ENCODE peak calls at places on chromosome 9, in ten cellular contexts. N, M, Y, S, J, E, H, O, K and X are unnamed samples. For H3K4me1, the result is how much of the 10 kb centered on the place peaks cover.

GRCh38 chr9:125544988-125545651 is 161.9 kb downstream of the MAPKAP1 start:
- DNase-seq in N (peak), M (peak), Y (no peak), S (peak), J (peak), E (no peak), H (no peak), O (no peak), K (peak), X (no peak)

GRCh38 chr9:8052991-8053390 is 253.4 kb upstream of the DMAC1 start:
- DNase-seq in N (no peak), M (no peak), Y (no peak), S (no peak), J (no peak), E (no peak), H (no peak), O (no peak), K (no peak), X (no peak)

GRCh38 chr9:121274851-121275250 is 6.9 kb downstream of the GSN start:
- DNase-seq in N (no peak), M (no peak), Y (no peak), S (no peak), J (no peak), E (no peak), H (no peak), O (no peak), K (no peak), X (no peak)

GRCh38 chr9:108703414-108703813 is 152.4 kb downstream of the ACTL7B start:
- DNase-seq in N (no peak), M (no peak), Y (no peak), S (no peak), J (no peak), E (no peak), H (no peak), O (no peak), K (no peak), X (no peak)

GRCh38 chr9:26260238-26260637 is 582.0 kb upstream of the TUSC1 start:
- DNase-seq in N (peak), M (no peak), Y (no peak), S (peak), J (no peak), E (no peak), H (no peak), O (no peak), K (peak), X (no peak)

GRCh38 chr9:128249914-128250838 is 25.6 kb downstream of the GOLGA2 start:
- DNase-seq in N (peak), M (peak), Y (peak), S (peak), J (peak), E (peak), H (peak), O (peak), K (peak), X (no peak)

GRCh38 chr9:5111696-5112095 is 73.7 kb downstream of the INSL6 start:
- DNase-seq in N (no peak), M (no peak), Y (no peak), S (no peak), J (no peak), E (no peak), H (no peak), O (no peak), K (no peak), X (no peak)

GRCh38 chr9:81609782-81610738 is 79.3 kb downstream of the TLE1 start:
- DNase-seq in N (peak), M (no peak), Y (no peak), S (peak), J (no peak), E (no peak), H (no peak), O (no peak), K (no peak), X (no peak)

GRCh38 chr9:97570899-97571298 is 62.3 kb downstream of the TSTD2 start:
- DNase-seq in N (no peak), M (no peak), Y (no peak), S (no peak), J (no peak), E (no peak), H (no peak), O (no peak), K (no peak), X (no peak)

GRCh38 chr9:124593080-124594058 is 86.2 kb upstream of the NR5A1 start:
- DNase-seq in N (peak), M (no peak), Y (no peak), S (peak), J (peak), E (no peak), H (no peak), O (no peak), K (no peak), X (no peak)

GRCh38 chr9:120983259-120983837 is 56.8 kb upstream of the TRAF1 start:
- DNase-seq in N (no peak), M (no peak), Y (no peak), S (no peak), J (no peak), E (no peak), H (no peak), O (no peak), K (no peak), X (no peak)

GRCh38 chr9:98702340-98702739 is 6.4 kb downstream of the GABBR2 start:
- DNase-seq in N (no peak), M (no peak), Y (no peak), S (no peak), J (no peak), E (no peak), H (no peak), O (no peak), K (no peak), X (no peak)

GRCh38 chr9:137224850-137225694 is at the start of gene CYSRT1:
- DNase-seq in N (no peak), M (no peak), Y (no peak), S (no peak), J (no peak), E (no peak), H (peak), O (no peak), K (no peak), X (no peak)

GRCh38 chr9:33517373-33517772 is 6.7 kb upstream of the ANKRD18B start:
- DNase-seq in N (peak), M (peak), Y (no peak), S (peak), J (peak), E (no peak), H (no peak), O (peak), K (peak), X (no peak)

GRCh38 chr9:136234597-136234996 is 11.0 kb downstream of the QSOX2 start:
- DNase-seq in N (no peak), M (no peak), Y (no peak), S (no peak), J (no peak), E (no peak), H (no peak), O (no peak), K (no peak), X (no peak)

GRCh38 chr9:4615251-4615650 is 46.8 kb upstream of the PLPP6 start:
- DNase-seq in N (peak), M (no peak), Y (no peak), S (peak), J (no peak), E (no peak), H (no peak), O (no peak), K (peak), X (no peak)

GRCh38 chr9:5608298-5609254 is 20.3 kb upstream of the RIC1 start:
- DNase-seq in N (peak), M (no peak), Y (no peak), S (no peak), J (no peak), E (no peak), H (no peak), O (no peak), K (peak), X (no peak)

GRCh38 chr9:76691761-76692313 is 72.4 kb upstream of the PCA3 start:
- DNase-seq in N (peak), M (no peak), Y (no peak), S (no peak), J (peak), E (no peak), H (peak), O (no peak), K (peak), X (no peak)

GRCh38 chr9:106783121-106783520 is 79.8 kb upstream of the ZNF462 start:
- DNase-seq in N (no peak), M (no peak), Y (no peak), S (no peak), J (no peak), E (no peak), H (no peak), O (no peak), K (no peak), X (no peak)

GRCh38 chr9:68493953-68494541 is 46.6 kb downstream of the TMEM252 start:
- DNase-seq in N (peak), M (no peak), Y (no peak), S (peak), J (no peak), E (no peak), H (no peak), O (no peak), K (no peak), X (no peak)

GRCh38 chr9:22111176-22111870 is 102.2 kb upstream of the CDKN2B start:
- DNase-seq in N (no peak), M (no peak), Y (no peak), S (peak), J (no peak), E (no peak), H (no peak), O (no peak), K (no peak), X (no peak)

GRCh38 chr9:97773091-97773490 is 76.0 kb upstream of the XPA start:
- DNase-seq in N (no peak), M (no peak), Y (no peak), S (no peak), J (no peak), E (no peak), H (peak), O (no peak), K (no peak), X (no peak)

GRCh38 chr9:80552931-80553330 is 981.2 kb downstream of the TLE4 start:
- DNase-seq in N (peak), M (no peak), Y (no peak), S (peak), J (peak), E (no peak), H (no peak), O (no peak), K (peak), X (no peak)

GRCh38 chr9:21812945-21813568 is 10.6 kb downstream of the MTAP start:
- DNase-seq in N (peak), M (peak), Y (peak), S (peak), J (peak), E (peak), H (peak), O (no peak), K (peak), X (no peak)

GRCh38 chr9:138096192-138096845 is 218.7 kb downstream of the CACNA1B start:
- DNase-seq in N (no peak), M (no peak), Y (no peak), S (no peak), J (no peak), E (peak), H (peak), O (no peak), K (no peak), X (peak)

GRCh38 chr9:121784706-121785426 is 133.4 kb downstream of the DAB2IP start:
- DNase-seq in N (no peak), M (no peak), Y (no peak), S (no peak), J (peak), E (peak), H (no peak), O (no peak), K (no peak), X (no peak)

GRCh38 chr9:72412483-72413040 is 47.6 kb upstream of the ZFAND5 start:
- DNase-seq in N (no peak), M (no peak), Y (no peak), S (no peak), J (no peak), E (no peak), H (no peak), O (no peak), K (no peak), X (no peak)

GRCh38 chr9:70600479-70600878 is 186.0 kb upstream of the KLF9 start:
- DNase-seq in N (peak), M (no peak), Y (no peak), S (peak), J (peak), E (no peak), H (no peak), O (no peak), K (peak), X (no peak)

GRCh38 chr9:79657891-79658290 is 86.1 kb downstream of the TLE4 start:
- DNase-seq in N (no peak), M (no peak), Y (no peak), S (no peak), J (no peak), E (no peak), H (no peak), O (no peak), K (no peak), X (no peak)

GRCh38 chr9:92489209-92489608 is 6.9 kb upstream of the ASPN start:
- DNase-seq in N (no peak), M (no peak), Y (no peak), S (peak), J (no peak), E (no peak), H (no peak), O (no peak), K (peak), X (no peak)
- H3K27ac ChIP-seq in N (no peak), M (no peak), Y (no peak), S (no peak), J (peak), E (peak), H (no peak), O (no peak), K (no peak), X (peak)

GRCh38 chr9:35732185-35733108 is at the start of the genes CREB3 and TLN1:
- DNase-seq in N (peak), M (peak), Y (peak), S (peak), J (peak), E (peak), H (peak), O (peak), K (peak), X (peak)
- H3K4me1 ChIP-seq in N (under half), M (half or more), Y (under half), S (under half), J (half or more), E (half or more), H (under half), O (half or more), K (under half), X (half or more)

GRCh38 chr9:91207889-91208651 is 153.6 kb downstream of the AUH start:
- DNase-seq in N (peak), M (no peak), Y (no peak), S (peak), J (no peak), E (no peak), H (no peak), O (no peak), K (peak), X (no peak)
- H3K27ac ChIP-seq in N (peak), M (peak), Y (no peak), S (peak), J (peak), E (peak), H (peak), O (peak), K (peak), X (peak)

DNA sequence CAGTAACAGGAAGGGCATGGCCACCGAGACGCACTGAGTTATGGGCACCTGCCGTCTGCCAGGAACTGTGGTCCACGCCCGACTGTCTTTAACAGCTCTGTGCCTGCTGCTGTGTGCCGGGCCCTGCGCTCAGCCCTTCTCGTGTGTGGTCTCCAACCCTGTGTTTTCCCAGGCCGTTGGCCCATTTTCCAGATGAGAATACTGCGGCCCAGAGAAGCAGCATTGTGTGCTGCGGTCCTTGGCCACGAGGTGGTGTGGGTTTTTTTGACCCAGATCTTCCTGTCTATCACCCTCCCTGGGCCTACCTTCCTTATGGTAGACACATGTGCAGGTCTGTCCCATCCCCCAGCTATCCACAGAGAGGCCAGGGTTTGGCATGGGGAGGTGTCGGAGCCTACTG is 47.0 kb downstream of the RXRA start:
- DNase-seq in N (no peak), M (no peak), Y (peak), S (no peak), J (no peak), E (no peak), H (no peak), O (no peak), K (no peak), X (no peak)
- H3K4me1 ChIP-seq in N (under half), M (half or more), Y (under half), S (under half), J (under half), E (half or more), H (under half), O (half or more), K (under half), X (half or more)

GRCh38 chr9:16964228-16964627 is 93.8 kb upstream of the BNC2 start:
- DNase-seq in N (peak), M (no peak), Y (no peak), S (peak), J (no peak), E (no peak), H (no peak), O (no peak), K (peak), X (no peak)
- H3K27ac ChIP-seq in N (no peak), M (no peak), Y (no peak), S (peak), J (no peak), E (no peak), H (no peak), O (no peak), K (peak), X (no peak)

GRCh38 chr9:105258225-105258737 is 13.8 kb downstream of the SLC44A1 start:
- DNase-seq in N (peak), M (no peak), Y (no peak), S (no peak), J (no peak), E (no peak), H (peak), O (no peak), K (no peak), X (no peak)
- H3K4me1 ChIP-seq in N (under half), M (under half), Y (under half), S (under half), J (under half), E (half or more), H (under half), O (under half), K (under half), X (under half)

DNA sequence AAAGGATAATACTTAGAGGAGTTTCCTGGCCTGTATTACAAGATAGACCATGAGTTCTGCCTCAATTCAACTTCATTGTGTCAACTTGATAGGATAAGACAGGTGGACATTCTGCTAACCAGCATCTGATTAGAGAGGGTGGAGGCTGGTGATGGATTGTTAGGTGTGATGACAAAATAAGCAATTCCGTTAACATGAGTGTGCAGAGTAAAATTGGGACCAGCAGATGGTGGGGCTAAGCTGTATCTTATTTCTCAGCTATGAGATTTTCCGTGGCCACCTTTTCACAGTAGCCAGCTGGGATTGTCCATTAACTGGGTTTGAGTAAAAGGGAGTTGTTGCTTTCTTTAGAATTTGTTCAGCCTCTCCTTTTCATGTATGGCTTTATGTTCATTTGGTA is 28.9 kb upstream of the TAL2 start:
- DNase-seq in N (no peak), M (no peak), Y (no peak), S (no peak), J (no peak), E (no peak), H (no peak), O (no peak), K (no peak), X (no peak)
- H3K27ac ChIP-seq in N (no peak), M (no peak), Y (no peak), S (no peak), J (no peak), E (no peak), H (no peak), O (no peak), K (no peak), X (no peak)

GRCh38 chr9:131715906-131716305 is 24.0 kb downstream of the RAPGEF1 start:
- DNase-seq in N (peak), M (no peak), Y (no peak), S (no peak), J (no peak), E (no peak), H (no peak), O (no peak), K (peak), X (no peak)
- H3K4me1 ChIP-seq in N (under half), M (half or more), Y (under half), S (under half), J (under half), E (half or more), H (under half), O (under half), K (under half), X (half or more)

GRCh38 chr9:94891183-94891582 is 164.7 kb downstream of the AOPEP start:
- DNase-seq in N (no peak), M (no peak), Y (no peak), S (no peak), J (no peak), E (no peak), H (no peak), O (no peak), K (no peak), X (no peak)

GRCh38 chr9:94896512-94896911 is 170.0 kb downstream of the AOPEP start:
- DNase-seq in N (no peak), M (no peak), Y (no peak), S (no peak), J (no peak), E (no peak), H (no peak), O (no peak), K (no peak), X (no peak)

GRCh38 chr9:94892675-94893074 is 166.2 kb downstream of the AOPEP start:
- DNase-seq in N (no peak), M (no peak), Y (no peak), S (no peak), J (no peak), E (no peak), H (no peak), O (no peak), K (no peak), X (no peak)

GRCh38 chr9:94895668-94896067 is 169.2 kb downstream of the AOPEP start:
- DNase-seq in N (no peak), M (no peak), Y (no peak), S (no peak), J (no peak), E (no peak), H (no peak), O (no peak), K (no peak), X (no peak)

GRCh38 chr9:94894111-94894699 is 167.7 kb downstream of the AOPEP start:
- DNase-seq in N (no peak), M (no peak), Y (no peak), S (no peak), J (no peak), E (no peak), H (no peak), O (no peak), K (peak), X (no peak)
- H3K27ac ChIP-seq in N (no peak), M (peak), Y (no peak), S (no peak), J (no peak), E (no peak), H (no peak), O (peak), K (no peak), X (no peak)

GRCh38 chr9:93096811-93097382 is 880 bp downstream of the CARD19 start:
- DNase-seq in N (no peak), M (no peak), Y (no peak), S (no peak), J (no peak), E (no peak), H (no peak), O (no peak), K (no peak), X (no peak)
- H3K4me1 ChIP-seq in N (under half), M (under half), Y (half or more), S (under half), J (under half), E (half or more), H (under half), O (half or more), K (under half), X (half or more)